ENCODE peak calls at places on chromosomes 6 and 20, in five cellular contexts. I is stomach, L is left ventricle myocardium inferior, T is lower lobe of right lung, P is H9. H is an unnamed sample. For H3K9me3, the result is how much of the 10 kb centered on the place peaks cover.

GRCh38 chr6:79413562-79414002 is 123.6 kb downstream of the LCA5 start:
- DNase-seq in L (no peak), I (no peak), P (no peak), T (no peak), H (no peak)

GRCh38 chr6:14647311-14647710 is 529.7 kb downstream of the CD83 start:
- DNase-seq in I (no peak), L (no peak), P (no peak), T (no peak), H (no peak)

GRCh38 chr20:11001767-11002540 is 328.2 kb upstream of the JAG1 start:
- DNase-seq in P (no peak), I (no peak), L (no peak), T (no peak), H (no peak)

GRCh38 chr6:105757512-105758200 is 328.5 kb upstream of the PRDM1 start:
- DNase-seq in P (no peak), I (no peak), T (no peak), L (no peak), H (no peak)

GRCh38 chr6:90790058-90790457 is 203.2 kb upstream of the MAP3K7 start:
- DNase-seq in T (no peak), L (no peak), I (no peak), P (no peak), H (no peak)

GRCh38 chr6:118917550-118918321 is 17.2 kb downstream of the MCM9 start:
- DNase-seq in I (no peak), T (no peak), P (no peak), L (no peak), H (no peak)

GRCh38 chr6:154127638-154128037 is 88.6 kb downstream of the OPRM1 start:
- DNase-seq in L (no peak), I (no peak), T (no peak), P (peak), H (no peak)

GRCh38 chr20:14744723-14745122 is 407.3 kb upstream of the FLRT3 start:
- DNase-seq in L (no peak), P (no peak), I (no peak), T (no peak), H (no peak)

GRCh38 chr6:100370265-100370664 is 94.5 kb downstream of the SIM1 start:
- DNase-seq in T (no peak), I (no peak), L (no peak), P (no peak), H (no peak)

GRCh38 chr20:9985281-9985680 is 49.5 kb upstream of the ANKEF1 start:
- DNase-seq in T (no peak), P (no peak), L (no peak), I (no peak), H (no peak)

GRCh38 chr6:143542915-143543314 is 31.4 kb upstream of the FUCA2 start:
- DNase-seq in L (no peak), T (no peak), P (no peak), I (no peak), H (no peak)

GRCh38 chr6:105318660-105319059 is 84.2 kb downstream of the PREP start:
- DNase-seq in T (no peak), I (no peak), P (no peak), L (no peak), H (no peak)

GRCh38 chr6:136201735-136202134 is 48.4 kb downstream of the MTFR2 start:
- DNase-seq in P (no peak), L (no peak), T (no peak), I (no peak), H (no peak)

GRCh38 chr6:166614171-166614583 is 12.9 kb downstream of the RPS6KA2 start:
- DNase-seq in P (no peak), L (no peak), I (no peak), T (no peak), H (no peak)

GRCh38 chr20:36061754-36062153 is 92.8 kb upstream of the EPB41L1 start:
- DNase-seq in P (no peak), I (no peak), L (peak), T (no peak), H (no peak)

GRCh38 chr6:168264593-168265335 is 54.8 kb downstream of the DACT2 start:
- DNase-seq in I (no peak), L (no peak), T (no peak), P (no peak), H (no peak)

GRCh38 chr6:20732896-20733295 is 198.6 kb downstream of the CDKAL1 start:
- DNase-seq in L (no peak), T (no peak), I (no peak), P (no peak), H (no peak)

GRCh38 chr6:162615016-162615717 is 112.4 kb downstream of the PRKN start:
- DNase-seq in L (no peak), P (no peak), T (no peak), I (no peak), H (no peak)

GRCh38 chr6:56954389-56955170 is at the start of gene BEND6:
- DNase-seq in P (peak), I (peak), T (peak), L (no peak), H (peak)

GRCh38 chr6:3229566-3230274 is 2.3 kb upstream of the TUBB2B start:
- DNase-seq in T (no peak), L (no peak), P (peak), I (no peak), H (no peak)

GRCh38 chr6:31901415-31901952 is 402 bp downstream of the ZBTB12 start:
- DNase-seq in I (peak), T (peak), P (no peak), L (peak), H (peak)

GRCh38 chr20:40768105-40768504 is 79.1 kb upstream of the MAFB start:
- DNase-seq in P (peak), I (no peak), T (no peak), L (no peak), H (no peak)

GRCh38 chr20:46293084-46293483 is 15.2 kb downstream of the CDH22 start:
- DNase-seq in I (no peak), P (no peak), L (no peak), T (no peak), H (no peak)

GRCh38 chr6:134077301-134077700 is 24.9 kb upstream of the SLC2A12 start:
- DNase-seq in I (no peak), P (no peak), L (no peak), T (no peak), H (no peak)

GRCh38 chr6:128062882-128063603 is 162.2 kb upstream of the THEMIS start:
- DNase-seq in P (no peak), L (no peak), I (no peak), T (no peak), H (no peak)

GRCh38 chr20:64116541-64117423 is 9.4 kb upstream of the NPBWR2 start:
- DNase-seq in T (peak), L (no peak), I (peak), P (no peak), H (no peak)

GRCh38 chr6:112502348-112503130 is 155.4 kb downstream of the RFPL4B start:
- DNase-seq in L (no peak), P (no peak), T (no peak), I (no peak), H (no peak)

GRCh38 chr6:445571-446417 is 54.2 kb downstream of the IRF4 start:
- DNase-seq in T (no peak), L (no peak), P (peak), I (no peak), H (no peak)

GRCh38 chr6:36350082-36350481 is 13.4 kb upstream of the BNIP5 start:
- DNase-seq in I (no peak), P (no peak), L (no peak), T (no peak), H (no peak)

GRCh38 chr20:11235058-11235457 is 561.3 kb upstream of the JAG1 start:
- DNase-seq in L (no peak), P (peak), I (no peak), T (no peak), H (no peak)

GRCh38 chr6:53979468-53980067 is 131.7 kb upstream of the MLIP start:
- DNase-seq in T (no peak), I (no peak), P (no peak), L (no peak), H (no peak)

GRCh38 chr6:73817238-73817637 is 121.2 kb downstream of the CD109 start:
- DNase-seq in L (no peak), I (no peak), T (no peak), P (no peak), H (no peak)

GRCh38 chr6:37047421-37047931 is 42.0 kb downstream of the FGD2 start:
- DNase-seq in P (no peak), L (no peak), I (no peak), T (no peak), H (no peak)

GRCh38 chr6:41073203-41073967 is 611 bp downstream of the NFYA start:
- DNase-seq in T (peak), P (peak), I (peak), L (peak), H (peak)

DNA sequence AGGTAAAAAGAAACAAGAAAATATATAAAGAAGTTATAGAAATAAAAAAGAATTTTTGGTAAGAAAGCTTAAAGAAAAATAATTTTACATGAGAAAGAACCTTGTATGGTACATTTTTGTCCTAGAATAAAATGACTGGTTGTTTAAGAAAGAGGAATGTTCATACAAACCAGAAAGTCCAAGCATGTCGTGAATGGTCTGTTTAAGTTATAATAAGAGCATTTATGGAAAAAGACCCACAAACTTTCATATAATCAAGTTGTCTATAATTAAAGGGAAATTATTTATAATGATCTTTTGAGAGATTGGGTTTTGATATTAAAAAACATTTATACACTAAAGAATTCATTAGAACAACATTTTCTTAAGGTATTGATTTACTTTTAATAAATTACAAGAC is 27.8 kb upstream of the FAM110A start:
- DNase-seq in P (no peak), T (no peak), L (no peak), I (no peak), H (no peak)
- H3K9me3 ChIP-seq in P (under half), T (under half), L (under half), I (under half), H (under half)

GRCh38 chr6:147651249-147652063 is 143.0 kb downstream of the SAMD5 start:
- DNase-seq in L (peak), P (peak), T (no peak), I (no peak), H (no peak)
- H3K9me3 ChIP-seq in L (under half), P (under half), T (under half), I (under half), H (under half)

GRCh38 chr6:48691420-48691819 is 580.4 kb upstream of the PTCHD4 start:
- DNase-seq in P (no peak), L (no peak), I (no peak), T (no peak), H (no peak)
- H3K9me3 ChIP-seq in P (under half), L (half or more), I (under half), T (under half), H (under half)

GRCh38 chr6:33762713-33763112 is 16.0 kb upstream of the IP6K3 start:
- DNase-seq in I (no peak), P (no peak), L (no peak), T (no peak), H (no peak)

GRCh38 chr6:33759887-33760629 is 13.4 kb upstream of the IP6K3 start:
- DNase-seq in T (no peak), I (no peak), P (no peak), L (no peak), H (no peak)

GRCh38 chr6:33763483-33763882 is 16.8 kb upstream of the IP6K3 start:
- DNase-seq in I (no peak), L (no peak), P (no peak), T (no peak), H (no peak)

GRCh38 chr6:33761922-33762629 is 15.4 kb upstream of the IP6K3 start:
- DNase-seq in T (peak), P (peak), I (peak), L (peak), H (peak)

GRCh38 chr6:33761581-33761921 is 14.8 kb upstream of the IP6K3 start:
- DNase-seq in L (no peak), P (no peak), I (no peak), T (no peak), H (no peak)
- H3K9me3 ChIP-seq in L (under half), P (under half), I (under half), T (under half), H (under half)

GRCh38 chr20:24289737-24290481 is 179.5 kb upstream of the SYNDIG1 start:
- DNase-seq in L (no peak), I (no peak), T (no peak), P (peak), H (no peak)

GRCh38 chr20:24296477-24297380 is 172.7 kb upstream of the SYNDIG1 start:
- DNase-seq in T (no peak), P (no peak), I (no peak), L (no peak), H (no peak)

GRCh38 chr20:24291066-24291465 is 178.4 kb upstream of the SYNDIG1 start:
- DNase-seq in T (no peak), L (no peak), P (no peak), I (no peak), H (no peak)
- H3K9me3 ChIP-seq in T (under half), L (under half), P (under half), I (under half), H (under half)

GRCh38 chr20:56202493-56203077 is 45.9 kb upstream of the MC3R start:
- DNase-seq in P (no peak), I (no peak), T (no peak), L (no peak), H (no peak)

GRCh38 chr20:56205350-56205749 is 43.2 kb upstream of the MC3R start:
- DNase-seq in P (no peak), I (no peak), T (no peak), L (no peak), H (no peak)

GRCh38 chr20:56200456-56200855 is 48.1 kb upstream of the MC3R start:
- DNase-seq in T (no peak), I (no peak), P (no peak), L (no peak), H (no peak)

GRCh38 chr20:56207656-56208055 is 40.9 kb upstream of the MC3R start:
- DNase-seq in I (no peak), T (no peak), L (no peak), P (no peak), H (no peak)

DNA sequence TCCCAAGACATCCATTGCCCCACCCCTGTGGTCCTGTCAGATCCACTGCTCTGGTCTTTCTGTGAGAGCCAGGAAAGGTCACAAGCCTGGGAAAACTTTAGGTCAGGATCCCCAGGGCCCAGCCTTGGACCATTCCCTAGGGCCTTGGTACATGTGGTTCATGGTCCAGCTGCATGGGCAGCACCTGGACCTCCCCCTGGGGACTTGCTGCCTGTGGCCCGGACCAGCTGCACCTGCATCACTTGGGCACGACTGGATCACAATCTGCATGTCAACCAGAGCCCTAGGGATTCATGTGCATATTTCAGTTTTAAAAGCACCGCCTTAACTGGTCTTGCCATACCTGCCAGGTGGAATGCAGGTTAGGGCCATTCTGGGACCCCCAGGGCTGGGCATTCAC is 44.3 kb upstream of the MC3R start:
- DNase-seq in I (no peak), L (no peak), P (no peak), T (no peak), H (no peak)
- H3K9me3 ChIP-seq in I (under half), L (under half), P (half or more), T (under half), H (under half)

GRCh38 chr20:56316051-56316450 is 42.7 kb upstream of the FAM210B start:
- DNase-seq in I (no peak), T (no peak), P (no peak), L (no peak), H (no peak)
- H3K9me3 ChIP-seq in I (under half), T (under half), P (half or more), L (under half), H (under half)